ENCODE peak calls at places on chromosomes 3 and 15, in ten cellular contexts. E, A, Y, N, R, P, H, C, Q and W are unnamed samples.

GRCh38 chr3:120170223-120170622 is 76.0 kb upstream of the GSK3B start:
- DNase-seq in E (no peak), A (no peak), Y (no peak), N (no peak), R (no peak), P (no peak), H (no peak), C (no peak), Q (no peak), W (no peak)

GRCh38 chr3:138381950-138382715 is 33.8 kb downstream of the MRAS start:
- DNase-seq in E (peak; percentile 28), A (no peak), Y (no peak), N (peak; percentile 57), R (no peak), P (no peak), H (no peak), C (no peak), Q (peak; percentile 82), W (peak; percentile 92)

GRCh38 chr15:27234593-27234992 is 263.6 kb downstream of the GABRG3 start:
- DNase-seq in E (no peak), A (no peak), Y (no peak), N (no peak), R (no peak), P (no peak), H (no peak), C (no peak), Q (no peak), W (no peak)

GRCh38 chr3:148881286-148881685 is 16.2 kb downstream of the CPA3 start:
- DNase-seq in E (no peak), A (no peak), Y (no peak), N (no peak), R (no peak), P (no peak), H (no peak), C (no peak), Q (no peak), W (no peak)

GRCh38 chr15:22945071-22945470 is 35.1 kb downstream of the CYFIP1 start:
- DNase-seq in E (no peak), A (no peak), Y (no peak), N (no peak), R (no peak), P (no peak), H (no peak), C (no peak), Q (no peak), W (no peak)

GRCh38 chr3:139343895-139344856 is at the start of gene MRPS22:
- DNase-seq in E (peak; percentile 70), A (peak; percentile 47), Y (peak; percentile 70), N (peak; percentile 91), R (peak; percentile 61), P (peak; percentile 74), H (peak; percentile 63), C (peak; percentile 57), Q (peak; percentile 87), W (peak; percentile 82)

GRCh38 chr15:91553455-91553854 is 300.1 kb upstream of the SLCO3A1 start:
- DNase-seq in E (no peak), A (no peak), Y (no peak), N (no peak), R (no peak), P (no peak), H (no peak), C (no peak), Q (no peak), W (no peak)

GRCh38 chr3:182711853-182712252 is 81.5 kb upstream of the ATP11B start:
- DNase-seq in E (no peak), A (no peak), Y (no peak), N (no peak), R (no peak), P (no peak), H (no peak), C (no peak), Q (no peak), W (no peak)

GRCh38 chr3:134685881-134686802 is 35.3 kb upstream of the KY start:
- DNase-seq in E (no peak), A (no peak), Y (no peak), N (no peak), R (no peak), P (no peak), H (no peak), C (no peak), Q (no peak), W (no peak)

GRCh38 chr15:42992626-42993025 is 72.0 kb upstream of the TTBK2 start:
- DNase-seq in E (no peak), A (no peak), Y (no peak), N (peak; percentile 19), R (no peak), P (no peak), H (no peak), C (no peak), Q (no peak), W (no peak)

GRCh38 chr15:67839358-67839928 is 402 bp downstream of the RNU6-1 start:
- DNase-seq in E (no peak), A (no peak), Y (no peak), N (peak; percentile 34), R (no peak), P (peak; percentile 37), H (no peak), C (no peak), Q (no peak), W (no peak)

GRCh38 chr3:122916084-122916483 is 111.5 kb downstream of the SEMA5B start:
- DNase-seq in E (no peak), A (no peak), Y (no peak), N (no peak), R (no peak), P (no peak), H (no peak), C (no peak), Q (no peak), W (no peak)

GRCh38 chr3:189282751-189283150 is 111.0 kb downstream of the TPRG1 start:
- DNase-seq in E (no peak), A (no peak), Y (no peak), N (no peak), R (no peak), P (no peak), H (no peak), C (no peak), Q (no peak), W (no peak)

GRCh38 chr3:176994876-176995781 is 202.2 kb downstream of the TBL1XR1 start:
- DNase-seq in E (no peak), A (no peak), Y (no peak), N (no peak), R (no peak), P (no peak), H (no peak), C (no peak), Q (no peak), W (no peak)

GRCh38 chr3:156516951-156517350 is 38.0 kb downstream of the SSR3 start:
- DNase-seq in E (no peak), A (no peak), Y (no peak), N (no peak), R (no peak), P (no peak), H (no peak), C (no peak), Q (no peak), W (no peak)

GRCh38 chr3:45864760-45865567 is 21.4 kb upstream of the CCR9 start:
- DNase-seq in E (no peak), A (no peak), Y (no peak), N (no peak), R (no peak), P (no peak), H (no peak), C (no peak), Q (no peak), W (no peak)

GRCh38 chr3:124856687-124857086 is 30.5 kb downstream of the ITGB5 start:
- DNase-seq in E (no peak), A (no peak), Y (no peak), N (no peak), R (no peak), P (no peak), H (no peak), C (no peak), Q (no peak), W (no peak)

GRCh38 chr3:110932515-110933095 is 139.0 kb upstream of the NECTIN3 start:
- DNase-seq in E (no peak), A (no peak), Y (no peak), N (no peak), R (no peak), P (no peak), H (no peak), C (no peak), Q (no peak), W (no peak)

GRCh38 chr3:194139977-194140351 is 4.0 kb downstream of the HES1 start:
- DNase-seq in E (no peak), A (no peak), Y (no peak), N (no peak), R (no peak), P (no peak), H (no peak), C (no peak), Q (no peak), W (no peak)

GRCh38 chr3:15451468-15452113 is 24.2 kb downstream of the EAF1 start:
- DNase-seq in E (no peak), A (no peak), Y (no peak), N (no peak), R (no peak), P (no peak), H (no peak), C (no peak), Q (no peak), W (peak; percentile 76)

GRCh38 chr3:173583496-173583895 is 186.0 kb downstream of the NLGN1 start:
- DNase-seq in E (no peak), A (no peak), Y (no peak), N (no peak), R (no peak), P (no peak), H (no peak), C (no peak), Q (no peak), W (no peak)

GRCh38 chr3:189460511-189460910 is 170.7 kb upstream of the TP63 start:
- DNase-seq in E (no peak), A (no peak), Y (no peak), N (no peak), R (no peak), P (no peak), H (no peak), C (no peak), Q (no peak), W (no peak)

GRCh38 chr3:152280539-152280938 is 11.8 kb downstream of the MBNL1 start:
- DNase-seq in E (no peak), A (no peak), Y (no peak), N (peak; percentile 84), R (no peak), P (no peak), H (no peak), C (no peak), Q (no peak), W (no peak)

GRCh38 chr3:89622063-89622700 is 514.8 kb downstream of the EPHA3 start:
- DNase-seq in E (no peak), A (no peak), Y (no peak), N (no peak), R (no peak), P (no peak), H (no peak), C (no peak), Q (no peak), W (no peak)

GRCh38 chr15:66629817-66630576 is 64.2 kb upstream of the LCTL start:
- DNase-seq in E (no peak), A (no peak), Y (no peak), N (no peak), R (no peak), P (no peak), H (no peak), C (no peak), Q (no peak), W (no peak)

GRCh38 chr15:73346735-73347312 is 21.9 kb downstream of the HCN4 start:
- DNase-seq in E (no peak), A (no peak), Y (peak; percentile 13), N (peak; percentile 65), R (peak; percentile 35), P (peak; percentile 50), H (peak; percentile 26), C (peak; percentile 57), Q (peak; percentile 66), W (no peak)

GRCh38 chr3:170418422-170419300 is at the start of gene CLDN11:
- DNase-seq in E (peak; percentile 75), A (peak; percentile 16), Y (no peak), N (peak; percentile 69), R (no peak), P (peak; percentile 11), H (no peak), C (no peak), Q (peak; percentile 79), W (no peak)

GRCh38 chr3:126570103-126570541 is 11.4 kb upstream of the C3orf22 start:
- DNase-seq in E (no peak), A (no peak), Y (no peak), N (no peak), R (no peak), P (no peak), H (no peak), C (no peak), Q (no peak), W (no peak)